ENCODE peak calls at places on chromosomes 16 and 17, in nine cellular contexts. B is suprapubic skin, Y is astrocyte of the spinal cord, T is neural progenitor cell, U is HFF-Myc, X is cardiac muscle cell, D is esophagus squamous epithelium, V is upper lobe of right lung, N is PC-3. L is an unnamed sample.

GRCh38 chr16:11621539-11621919 is 34.8 kb upstream of the LITAF start:
- DNase-seq in B (no peak), Y (no peak), T (no peak), U (no peak), X (no peak), D (no peak), V (no peak), N (no peak), L (no peak)

GRCh38 chr17:72931635-72932034 is 160.9 kb downstream of the SLC39A11 start:
- DNase-seq in B (no peak), Y (no peak), T (no peak), U (no peak), X (no peak), D (no peak), V (no peak), N (no peak), L (no peak)

GRCh38 chr17:79951361-79952264 is 84.1 kb downstream of the TBC1D16 start:
- DNase-seq in B (peak), Y (peak), T (peak), U (peak), X (peak), D (no peak), V (peak), N (no peak), L (peak)

GRCh38 chr16:31703526-31704128 is 170.0 kb upstream of the ZNF267 start:
- DNase-seq in B (no peak), Y (no peak), T (no peak), U (no peak), X (no peak), D (no peak), V (no peak), N (no peak), L (no peak)

GRCh38 chr16:52540910-52541309 is 6.0 kb downstream of the TOX3 start:
- DNase-seq in B (no peak), Y (no peak), T (no peak), U (no peak), X (no peak), D (no peak), V (no peak), N (no peak), L (no peak)

GRCh38 chr17:65278050-65278819 is 141.1 kb downstream of the RGS9 start:
- DNase-seq in B (no peak), Y (peak), T (peak), U (no peak), X (peak), D (no peak), V (no peak), N (peak), L (peak)

GRCh38 chr17:17026163-17026562 is 16.1 kb upstream of the MPRIP start:
- DNase-seq in B (no peak), Y (no peak), T (no peak), U (no peak), X (no peak), D (no peak), V (peak), N (no peak), L (no peak)

GRCh38 chr17:57612202-57613071 is 132.7 kb downstream of the CCDC182 start:
- DNase-seq in B (no peak), Y (no peak), T (peak), U (no peak), X (peak), D (no peak), V (no peak), N (no peak), L (no peak)

GRCh38 chr17:78235885-78236284 is 4.5 kb downstream of the TMEM235 start:
- DNase-seq in B (no peak), Y (no peak), T (no peak), U (no peak), X (no peak), D (no peak), V (no peak), N (no peak), L (no peak)

GRCh38 chr17:80850817-80851216 is 140.8 kb upstream of the CHMP6 start:
- DNase-seq in B (no peak), Y (peak), T (no peak), U (no peak), X (no peak), D (no peak), V (no peak), N (no peak), L (peak)

GRCh38 chr17:68326681-68327080 is 35.4 kb downstream of the ARSG start:
- DNase-seq in B (no peak), Y (no peak), T (no peak), U (no peak), X (no peak), D (no peak), V (no peak), N (no peak), L (peak)

GRCh38 chr17:77475012-77475976 is 334.5 kb downstream of the SEC14L1 start:
- DNase-seq in B (no peak), Y (peak), T (no peak), U (no peak), X (no peak), D (no peak), V (no peak), N (no peak), L (peak)

GRCh38 chr17:69235338-69236058 is 6.9 kb upstream of the ABCA10 start:
- DNase-seq in B (peak), Y (peak), T (peak), U (peak), X (peak), D (peak), V (peak), N (peak), L (peak)

GRCh38 chr16:48526058-48526957 is 83.7 kb downstream of the N4BP1 start:
- DNase-seq in B (peak), Y (no peak), T (peak), U (no peak), X (no peak), D (no peak), V (peak), N (peak), L (no peak)

GRCh38 chr16:86347090-86347489 is 163.2 kb upstream of the FOXF1 start:
- DNase-seq in B (no peak), Y (no peak), T (no peak), U (no peak), X (no peak), D (no peak), V (no peak), N (no peak), L (no peak)

GRCh38 chr16:68116256-68116853 is 31.2 kb downstream of the NFATC3 start:
- DNase-seq in B (no peak), Y (peak), T (no peak), U (no peak), X (no peak), D (no peak), V (no peak), N (peak), L (peak)

GRCh38 chr16:75289189-75289588 is 37.8 kb upstream of the BCAR1 start:
- DNase-seq in B (no peak), Y (peak), T (no peak), U (no peak), X (peak), D (no peak), V (no peak), N (peak), L (peak)

GRCh38 chr17:40730974-40731373 is 24.2 kb downstream of the KRT25 start:
- DNase-seq in B (no peak), Y (no peak), T (no peak), U (no peak), X (no peak), D (no peak), V (no peak), N (no peak), L (no peak)

GRCh38 chr16:82633964-82634600 is 7.3 kb downstream of the CDH13 start:
- DNase-seq in B (no peak), Y (peak), T (no peak), U (no peak), X (no peak), D (no peak), V (no peak), N (peak), L (peak)

GRCh38 chr17:34586346-34586846 is 7.0 kb downstream of the TMEM132E start:
- DNase-seq in B (no peak), Y (no peak), T (no peak), U (no peak), X (no peak), D (no peak), V (no peak), N (no peak), L (no peak)

GRCh38 chr17:59257101-59257500 is 36.8 kb downstream of the GDPD1 start:
- DNase-seq in B (no peak), Y (no peak), T (no peak), U (no peak), X (no peak), D (no peak), V (no peak), N (no peak), L (no peak)

GRCh38 chr17:34006126-34006525 is 249.0 kb upstream of the CCL2 start:
- DNase-seq in B (no peak), Y (no peak), T (no peak), U (no peak), X (no peak), D (no peak), V (no peak), N (no peak), L (no peak)

GRCh38 chr16:168424-168823 is 2.6 kb downstream of the HBM start:
- DNase-seq in B (no peak), Y (no peak), T (no peak), U (no peak), X (no peak), D (no peak), V (no peak), N (no peak), L (no peak)

GRCh38 chr17:82257473-82257872 is 16.0 kb downstream of the CSNK1D start:
- DNase-seq in B (no peak), Y (no peak), T (peak), U (no peak), X (no peak), D (no peak), V (no peak), N (no peak), L (no peak)

GRCh38 chr17:40458001-40458791 is 14.9 kb downstream of the IGFBP4 start:
- DNase-seq in B (no peak), Y (peak), T (no peak), U (peak), X (peak), D (no peak), V (no peak), N (peak), L (peak)

GRCh38 chr16:35908942-35909341 is 2449.5 kb downstream of the TP53TG3F start:
- DNase-seq in B (no peak), Y (no peak), T (no peak), U (no peak), X (no peak), D (no peak), V (no peak), N (no peak), L (no peak)

GRCh38 chr16:88686439-88687253 is at the start of gene SNAI3:
- DNase-seq in B (peak), Y (peak), T (peak), U (no peak), X (peak), D (no peak), V (peak), N (peak), L (peak)

GRCh38 chr17:17179371-17179827 is 26.7 kb downstream of the PLD6 start:
- DNase-seq in B (no peak), Y (no peak), T (no peak), U (no peak), X (no peak), D (no peak), V (no peak), N (no peak), L (no peak)

GRCh38 chr17:1123397-1124237 is 56.2 kb downstream of the ABR start:
- DNase-seq in B (no peak), Y (no peak), T (peak), U (no peak), X (no peak), D (no peak), V (no peak), N (no peak), L (no peak)

GRCh38 chr17:70366421-70366820 is 197.1 kb downstream of the KCNJ2 start:
- DNase-seq in B (no peak), Y (no peak), T (no peak), U (no peak), X (no peak), D (no peak), V (no peak), N (no peak), L (no peak)

GRCh38 chr16:49524578-49525315 is 151.1 kb downstream of the C16orf78 start:
- DNase-seq in B (no peak), Y (no peak), T (no peak), U (no peak), X (no peak), D (no peak), V (no peak), N (no peak), L (no peak)

GRCh38 chr16:30902070-30902972 is 5.9 kb downstream of the CTF1 start:
- DNase-seq in B (no peak), Y (peak), T (peak), U (no peak), X (peak), D (no peak), V (peak), N (peak), L (peak)

GRCh38 chr17:703081-703875 is 11.4 kb downstream of the VPS53 start:
- DNase-seq in B (peak), Y (no peak), T (no peak), U (no peak), X (no peak), D (no peak), V (no peak), N (no peak), L (no peak)

GRCh38 chr16:4945560-4946502 is 8.9 kb upstream of the PPL start:
- DNase-seq in B (peak), Y (no peak), T (no peak), U (no peak), X (no peak), D (no peak), V (peak), N (peak), L (no peak)

GRCh38 chr16:77592021-77592420 is 130.3 kb upstream of the NUDT7 start:
- DNase-seq in B (no peak), Y (no peak), T (no peak), U (no peak), X (no peak), D (no peak), V (no peak), N (no peak), L (no peak)

GRCh38 chr17:79955961-79956735 is 79.5 kb downstream of the TBC1D16 start:
- DNase-seq in B (no peak), Y (no peak), T (no peak), U (no peak), X (no peak), D (no peak), V (peak), N (no peak), L (no peak)

DNA sequence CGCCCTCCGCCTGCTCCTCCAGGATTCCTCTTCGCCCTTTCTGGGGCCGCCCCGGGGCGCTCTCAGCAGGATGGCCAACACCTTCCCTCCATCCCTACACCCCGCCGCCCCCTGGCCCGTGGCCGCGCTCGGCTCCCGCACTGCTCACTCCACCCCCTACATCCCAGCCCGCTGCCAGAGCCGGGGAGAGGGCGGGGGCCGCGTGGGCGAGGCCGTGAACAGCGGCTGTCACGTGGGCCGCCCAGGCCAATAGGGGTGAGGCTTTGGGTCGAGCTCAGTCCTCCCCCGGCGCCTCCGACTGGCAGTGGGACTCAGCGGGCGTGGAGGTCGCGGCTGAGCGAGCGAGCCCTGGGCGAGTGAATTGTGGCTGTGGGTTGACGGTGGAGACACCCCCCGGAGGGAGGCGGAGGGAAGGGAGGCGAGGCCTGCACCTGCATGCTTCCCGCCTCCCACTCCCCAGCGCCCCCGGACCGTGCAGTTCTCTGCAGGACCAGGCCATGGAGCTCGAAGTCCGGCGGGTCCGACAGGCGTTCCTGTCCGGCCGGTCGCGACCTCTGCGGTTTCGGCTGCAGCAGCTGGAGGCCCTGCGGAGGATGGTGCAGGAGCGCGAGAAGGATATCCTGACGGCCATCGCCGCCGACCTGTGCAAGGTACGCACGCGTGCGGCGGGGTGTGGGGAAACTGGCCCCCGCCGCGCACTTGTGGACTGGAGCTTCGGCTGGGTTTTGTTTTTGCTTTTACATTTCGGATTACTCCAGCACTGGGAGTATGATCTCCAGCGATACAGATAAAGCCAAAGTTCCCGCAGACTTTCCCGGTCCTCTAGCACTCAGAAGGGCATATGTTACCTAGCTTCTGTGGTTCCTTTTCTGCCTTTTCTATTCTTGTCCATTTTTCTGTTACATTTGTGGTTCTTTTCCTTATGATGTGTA is at the start of gene ALDH3A2:
- DNase-seq in B (peak), Y (peak), T (peak), U (peak), X (peak), D (peak), V (peak), N (peak), L (peak)
- TF ChIP-seq CTCF in B (no peak), Y (peak), T (peak), U (no peak), X (peak), D (peak), V (peak), N (peak), L (no peak)

GRCh38 chr16:87350031-87350430 is 32.8 kb upstream of the C16orf95 start:
- DNase-seq in B (no peak), Y (no peak), T (no peak), U (no peak), X (no peak), D (no peak), V (no peak), N (no peak), L (no peak)

GRCh38 chr16:87352818-87353217 is 30.8 kb downstream of the FBXO31 start:
- DNase-seq in B (no peak), Y (no peak), T (peak), U (no peak), X (no peak), D (no peak), V (no peak), N (no peak), L (no peak)

GRCh38 chr16:87351320-87351698 is 32.3 kb downstream of the FBXO31 start:
- DNase-seq in B (no peak), Y (no peak), T (no peak), U (no peak), X (no peak), D (no peak), V (no peak), N (no peak), L (peak)

GRCh38 chr16:87348616-87349157 is 31.5 kb upstream of the C16orf95 start:
- DNase-seq in B (no peak), Y (no peak), T (no peak), U (no peak), X (no peak), D (no peak), V (no peak), N (no peak), L (no peak)

DNA sequence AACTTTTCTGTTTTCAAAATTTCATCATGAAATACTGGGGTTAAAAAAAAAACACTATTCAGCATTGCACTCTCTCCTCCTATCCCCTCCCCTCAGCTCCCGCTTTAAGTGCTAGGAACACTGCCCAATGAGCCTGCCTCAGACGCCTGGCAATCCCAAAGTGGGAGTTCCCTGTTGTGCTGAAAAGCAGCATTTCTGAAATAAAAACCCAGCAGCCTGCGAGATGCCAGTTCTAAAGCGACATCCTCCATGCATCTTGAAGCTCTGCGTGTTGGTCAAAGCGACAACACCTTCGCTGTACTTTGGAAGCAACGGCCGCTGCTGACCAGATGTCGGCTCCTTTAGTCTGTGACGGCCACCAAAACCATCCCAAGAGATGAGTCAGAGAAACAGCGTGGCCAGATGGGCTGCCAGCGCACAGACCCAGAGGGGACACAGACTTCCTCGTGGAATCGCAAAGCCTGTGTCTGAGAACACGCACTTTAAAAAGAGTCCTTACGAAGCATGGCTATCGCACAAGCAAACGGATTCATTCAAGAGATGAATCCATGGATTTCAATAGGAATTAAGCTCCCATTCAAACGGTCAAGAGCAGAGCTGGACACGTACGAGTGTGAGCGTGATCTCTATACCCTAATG is 32.8 kb downstream of the FBXO31 start:
- DNase-seq in B (no peak), Y (no peak), T (no peak), U (peak), X (no peak), D (no peak), V (no peak), N (no peak), L (peak)
- H3K4me3 ChIP-seq in B (peak), Y (no peak), T (no peak), U (peak), X (no peak), D (no peak), V (no peak), N (no peak), L (peak)

GRCh38 chr16:85235988-85236831 is 123.9 kb upstream of the CIBAR2 start:
- DNase-seq in B (no peak), Y (peak), T (no peak), U (no peak), X (no peak), D (no peak), V (no peak), N (no peak), L (no peak)
- TF ChIP-seq CTCF in B (no peak), Y (no peak), T (no peak), U (no peak), X (no peak), D (no peak), V (no peak), N (no peak), L (no peak)

DNA sequence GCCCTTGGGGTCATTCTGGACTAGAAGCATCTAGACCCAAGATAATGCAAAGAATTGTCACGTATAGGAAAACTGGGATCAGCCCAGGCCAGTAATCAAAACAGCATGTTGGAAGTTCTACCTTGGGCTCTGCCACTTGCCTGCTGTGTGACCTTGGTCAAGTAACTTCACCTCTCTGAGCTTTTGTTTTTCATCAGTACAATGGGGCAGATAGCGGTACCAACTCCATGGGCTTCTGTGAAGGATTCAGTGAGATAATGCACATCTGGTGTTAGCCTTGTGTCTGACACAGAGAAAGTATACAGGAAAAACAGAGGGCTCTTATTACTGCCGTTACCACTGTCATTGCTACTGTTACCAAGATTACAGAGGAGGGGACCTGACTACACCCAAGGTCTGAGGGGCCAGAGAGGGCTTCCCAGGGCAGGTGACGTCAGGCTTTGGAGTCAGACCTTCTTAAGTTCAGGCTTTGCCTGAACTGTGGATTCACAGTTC is 24.6 kb downstream of the CMIP start:
- DNase-seq in B (no peak), Y (no peak), T (no peak), U (no peak), X (no peak), D (no peak), V (no peak), N (no peak), L (no peak)
- H3K4me3 ChIP-seq in B (no peak), Y (no peak), T (no peak), U (no peak), X (no peak), D (no peak), V (no peak), N (no peak), L (no peak)

L was measured in foreskin fibroblast.